ENCODE peak calls at places on chromosomes 16 and 17, in six cellular contexts. One of them, this sample, is unnamed.
A peak's percentile ranks its signal among the peaks of the same experiment; 100 is the strongest.

GRCh38 chr17:19670906-19671305 is 22.4 kb downstream of the ALDH3A2 start:
- DNase-seq in A549: no peak
- DNase-seq in spleen: no peak
- DNase-seq in ovary: no peak
- DNase-seq in astrocyte of the spinal cord: no peak
- DNase-seq in transverse colon: no peak
- DNase-seq in this sample: no peak

GRCh38 chr17:58331815-58332719 is 3.5 kb upstream of the TSPOAP1 start:
- DNase-seq in A549: no peak
- DNase-seq in ovary: peak; percentile 43
- DNase-seq in astrocyte of the spinal cord: no peak
- DNase-seq in transverse colon: peak; percentile 84
- DNase-seq in spleen: peak; percentile 99
- DNase-seq in this sample: peak; percentile 88

GRCh38 chr17:81428121-81428515 is 32.9 kb downstream of the BAHCC1 start:
- DNase-seq in astrocyte of the spinal cord: peak; percentile 42
- DNase-seq in ovary: no peak
- DNase-seq in transverse colon: peak; percentile 52
- DNase-seq in A549: no peak
- DNase-seq in spleen: no peak
- DNase-seq in this sample: no peak

GRCh38 chr16:85523602-85524364 is 89.3 kb upstream of the GSE1 start:
- DNase-seq in ovary: peak; percentile 71
- DNase-seq in astrocyte of the spinal cord: peak; percentile 64
- DNase-seq in transverse colon: no peak
- DNase-seq in spleen: no peak
- DNase-seq in A549: no peak
- DNase-seq in this sample: no peak

GRCh38 chr16:87765776-87766484 is at the start of gene KLHDC4:
- DNase-seq in A549: peak; percentile 91
- DNase-seq in transverse colon: peak; percentile 94
- DNase-seq in astrocyte of the spinal cord: peak; percentile 86
- DNase-seq in spleen: peak; percentile 97
- DNase-seq in ovary: peak; percentile 93
- DNase-seq in this sample: no peak

GRCh38 chr16:89575247-89576172 is at the start of gene CPNE7:
- DNase-seq in A549: peak; percentile 60
- DNase-seq in transverse colon: no peak
- DNase-seq in astrocyte of the spinal cord: peak; percentile 9
- DNase-seq in spleen: no peak
- DNase-seq in ovary: no peak
- DNase-seq in this sample: no peak

GRCh38 chr16:17784073-17784472 is 313.3 kb upstream of the XYLT1 start:
- DNase-seq in A549: no peak
- DNase-seq in transverse colon: no peak
- DNase-seq in spleen: no peak
- DNase-seq in ovary: no peak
- DNase-seq in astrocyte of the spinal cord: peak; percentile 60
- DNase-seq in this sample: no peak

GRCh38 chr17:66468241-66469087 is 166.1 kb downstream of the PRKCA start:
- DNase-seq in ovary: no peak
- DNase-seq in A549: no peak
- DNase-seq in spleen: no peak
- DNase-seq in transverse colon: no peak
- DNase-seq in astrocyte of the spinal cord: no peak
- DNase-seq in this sample: no peak

GRCh38 chr17:34133350-34133749 is 121.7 kb upstream of the CCL2 start:
- DNase-seq in astrocyte of the spinal cord: no peak
- DNase-seq in spleen: no peak
- DNase-seq in transverse colon: no peak
- DNase-seq in ovary: no peak
- DNase-seq in A549: no peak
- DNase-seq in this sample: no peak

GRCh38 chr16:10121496-10121895 is 60.7 kb downstream of the GRIN2A start:
- DNase-seq in transverse colon: no peak
- DNase-seq in spleen: no peak
- DNase-seq in A549: no peak
- DNase-seq in astrocyte of the spinal cord: peak; percentile 86
- DNase-seq in ovary: no peak
- DNase-seq in this sample: no peak

GRCh38 chr16:76193851-76194620 is 83.2 kb upstream of the CNTNAP4 start:
- DNase-seq in spleen: no peak
- DNase-seq in astrocyte of the spinal cord: peak; percentile 26
- DNase-seq in ovary: no peak
- DNase-seq in transverse colon: no peak
- DNase-seq in A549: no peak
- DNase-seq in this sample: no peak

GRCh38 chr16:24624102-24624501 is 84.7 kb downstream of the RBBP6 start:
- DNase-seq in A549: no peak
- DNase-seq in spleen: no peak
- DNase-seq in astrocyte of the spinal cord: no peak
- DNase-seq in ovary: no peak
- DNase-seq in transverse colon: no peak
- DNase-seq in this sample: no peak

GRCh38 chr17:28120766-28121165 is 78.3 kb downstream of the NLK start:
- DNase-seq in ovary: no peak
- DNase-seq in spleen: no peak
- DNase-seq in A549: no peak
- DNase-seq in transverse colon: no peak
- DNase-seq in astrocyte of the spinal cord: no peak
- DNase-seq in this sample: no peak

GRCh38 chr17:60075981-60076380 is 2.7 kb downstream of the HEATR6 start:
- DNase-seq in ovary: no peak
- DNase-seq in A549: no peak
- DNase-seq in spleen: no peak
- DNase-seq in transverse colon: no peak
- DNase-seq in astrocyte of the spinal cord: no peak
- DNase-seq in this sample: no peak

GRCh38 chr17:60076811-60077210 is 1.9 kb downstream of the HEATR6 start:
- DNase-seq in ovary: no peak
- DNase-seq in A549: no peak
- DNase-seq in transverse colon: no peak
- DNase-seq in spleen: no peak
- DNase-seq in astrocyte of the spinal cord: no peak
- DNase-seq in this sample: no peak

GRCh38 chr17:60073063-60073462 is 5.7 kb downstream of the HEATR6 start:
- DNase-seq in ovary: no peak
- DNase-seq in spleen: no peak
- DNase-seq in A549: no peak
- DNase-seq in astrocyte of the spinal cord: no peak
- DNase-seq in transverse colon: no peak
- DNase-seq in this sample: no peak

GRCh38 chr17:60077226-60077625 is 1.5 kb downstream of the HEATR6 start:
- DNase-seq in A549: no peak
- DNase-seq in ovary: no peak
- DNase-seq in spleen: no peak
- DNase-seq in astrocyte of the spinal cord: peak; percentile 9
- DNase-seq in transverse colon: no peak
- DNase-seq in this sample: no peak

DNA sequence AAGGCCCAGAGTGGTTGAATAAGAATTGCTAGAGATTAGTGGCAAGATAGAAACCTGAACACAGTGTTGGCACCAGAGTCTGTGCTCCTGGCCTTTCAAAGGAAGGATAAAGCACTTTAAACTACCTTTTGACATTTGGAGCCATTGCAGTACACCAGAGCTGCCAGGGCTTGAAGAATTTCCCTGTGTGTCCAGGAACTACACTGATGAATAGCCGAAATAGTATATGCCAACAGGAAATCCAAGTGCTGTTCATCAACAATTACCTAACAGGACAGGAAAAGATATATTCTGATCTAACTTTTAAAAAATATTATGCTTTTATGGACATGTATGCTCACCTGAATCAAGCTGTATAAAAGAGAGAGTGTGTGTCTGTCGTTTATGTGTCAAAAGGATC is 5.1 kb downstream of the HEATR6 start:
- DNase-seq in astrocyte of the spinal cord: no peak
- DNase-seq in transverse colon: no peak
- DNase-seq in ovary: no peak
- DNase-seq in A549: no peak
- DNase-seq in spleen: no peak
- DNase-seq in this sample: no peak
- TF ChIP-seq CTCF in astrocyte of the spinal cord: no peak
- TF ChIP-seq CTCF in transverse colon: no peak
- TF ChIP-seq CTCF in ovary: no peak
- TF ChIP-seq CTCF in A549: no peak
- TF ChIP-seq CTCF in spleen: no peak
- TF ChIP-seq CTCF in this sample: no peak

GRCh38 chr17:75287221-75287620 is 2.0 kb downstream of the SLC25A19 start:
- DNase-seq in spleen: no peak
- DNase-seq in A549: no peak
- DNase-seq in transverse colon: no peak
- DNase-seq in ovary: no peak
- DNase-seq in astrocyte of the spinal cord: no peak
- DNase-seq in this sample: no peak

GRCh38 chr17:75288359-75288758 is 874 bp downstream of the SLC25A19 start:
- DNase-seq in spleen: no peak
- DNase-seq in ovary: no peak
- DNase-seq in A549: no peak
- DNase-seq in astrocyte of the spinal cord: no peak
- DNase-seq in transverse colon: no peak
- DNase-seq in this sample: no peak

GRCh38 chr17:75288784-75289121 is 480 bp downstream of the SLC25A19 start:
- DNase-seq in transverse colon: peak; percentile 67
- DNase-seq in spleen: no peak
- DNase-seq in ovary: no peak
- DNase-seq in A549: peak; percentile 64
- DNase-seq in astrocyte of the spinal cord: no peak
- DNase-seq in this sample: no peak

GRCh38 chr17:75289122-75289831 is at the start of gene SLC25A19:
- DNase-seq in A549: peak; percentile 100
- DNase-seq in transverse colon: peak; percentile 98
- DNase-seq in astrocyte of the spinal cord: peak; percentile 99
- DNase-seq in spleen: peak; percentile 99
- DNase-seq in ovary: peak; percentile 98
- DNase-seq in this sample: peak; percentile 99

GRCh38 chr17:75289832-75290337 is 652 bp upstream of the SLC25A19 start:
- DNase-seq in astrocyte of the spinal cord: peak; percentile 68
- DNase-seq in A549: no peak
- DNase-seq in ovary: peak; percentile 55
- DNase-seq in spleen: peak; percentile 90
- DNase-seq in transverse colon: peak; percentile 79
- DNase-seq in this sample: no peak
- TF ChIP-seq CTCF in astrocyte of the spinal cord: no peak
- TF ChIP-seq CTCF in A549: peak; percentile 41
- TF ChIP-seq CTCF in ovary: no peak
- TF ChIP-seq CTCF in spleen: no peak
- TF ChIP-seq CTCF in transverse colon: no peak
- TF ChIP-seq CTCF in this sample: no peak

GRCh38 chr17:45266372-45266926 is 4.6 kb upstream of the SPATA32 start:
- DNase-seq in ovary: no peak
- DNase-seq in transverse colon: no peak
- DNase-seq in A549: no peak
- DNase-seq in astrocyte of the spinal cord: no peak
- DNase-seq in spleen: no peak
- DNase-seq in this sample: no peak

GRCh38 chr17:45271603-45272002 is 9.7 kb upstream of the SPATA32 start:
- DNase-seq in A549: no peak
- DNase-seq in ovary: no peak
- DNase-seq in transverse colon: no peak
- DNase-seq in spleen: no peak
- DNase-seq in astrocyte of the spinal cord: no peak
- DNase-seq in this sample: no peak

GRCh38 chr17:45267436-45268055 is 5.7 kb upstream of the SPATA32 start:
- DNase-seq in astrocyte of the spinal cord: no peak
- DNase-seq in transverse colon: no peak
- DNase-seq in ovary: no peak
- DNase-seq in spleen: no peak
- DNase-seq in A549: no peak
- DNase-seq in this sample: no peak

GRCh38 chr17:45270828-45271418 is 9.0 kb upstream of the SPATA32 start:
- DNase-seq in astrocyte of the spinal cord: no peak
- DNase-seq in spleen: peak; percentile 86
- DNase-seq in ovary: no peak
- DNase-seq in transverse colon: no peak
- DNase-seq in A549: peak; percentile 68
- DNase-seq in this sample: no peak

DNA sequence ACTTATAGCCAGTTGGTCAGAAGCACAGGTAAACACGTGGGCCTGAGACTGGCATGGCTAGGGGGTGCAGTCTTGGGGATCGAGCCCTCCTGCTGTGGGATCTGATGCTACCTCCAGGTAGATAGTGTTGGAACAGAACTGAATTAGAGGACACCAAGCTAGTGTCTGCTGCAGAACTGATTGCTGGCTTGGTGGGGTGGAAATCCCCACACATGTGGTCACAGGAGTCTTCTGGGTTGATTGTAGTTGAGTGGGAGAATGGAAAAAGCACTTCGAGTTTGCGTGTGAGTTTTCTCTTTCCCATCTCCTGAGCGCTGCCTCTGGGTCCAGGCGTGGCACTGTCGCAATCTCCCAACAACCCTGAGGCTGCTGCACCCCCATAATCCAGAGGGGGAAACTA is 8.0 kb upstream of the SPATA32 start:
- DNase-seq in ovary: no peak
- DNase-seq in astrocyte of the spinal cord: no peak
- DNase-seq in A549: no peak
- DNase-seq in transverse colon: no peak
- DNase-seq in spleen: no peak
- DNase-seq in this sample: no peak
- TF ChIP-seq CTCF in ovary: no peak
- TF ChIP-seq CTCF in astrocyte of the spinal cord: no peak
- TF ChIP-seq CTCF in A549: no peak
- TF ChIP-seq CTCF in transverse colon: no peak
- TF ChIP-seq CTCF in spleen: no peak
- TF ChIP-seq CTCF in this sample: no peak

GRCh38 chr17:5793899-5794298 is 209.6 kb upstream of the NLRP1 start:
- DNase-seq in ovary: no peak
- DNase-seq in spleen: no peak
- DNase-seq in astrocyte of the spinal cord: peak; percentile 11
- DNase-seq in transverse colon: no peak
- DNase-seq in A549: no peak
- DNase-seq in this sample: no peak
- TF ChIP-seq CTCF in ovary: no peak
- TF ChIP-seq CTCF in spleen: no peak
- TF ChIP-seq CTCF in astrocyte of the spinal cord: peak; percentile 43
- TF ChIP-seq CTCF in transverse colon: no peak
- TF ChIP-seq CTCF in A549: no peak
- TF ChIP-seq CTCF in this sample: no peak

GRCh38 chr17:35747540-35748017 is 5.5 kb downstream of the GAS2L2 start:
- DNase-seq in A549: peak; percentile 95
- DNase-seq in ovary: peak; percentile 85
- DNase-seq in spleen: peak; percentile 85
- DNase-seq in transverse colon: peak; percentile 77
- DNase-seq in astrocyte of the spinal cord: peak; percentile 68
- DNase-seq in this sample: no peak
- TF ChIP-seq CTCF in A549: peak; percentile 96
- TF ChIP-seq CTCF in ovary: peak; percentile 71
- TF ChIP-seq CTCF in spleen: peak; percentile 94
- TF ChIP-seq CTCF in transverse colon: peak; percentile 89
- TF ChIP-seq CTCF in astrocyte of the spinal cord: peak; percentile 78
- TF ChIP-seq CTCF in this sample: peak; percentile 91